ENCODE peak calls at places on chromosomes 16 and 17, in four cellular contexts. One of them, this sample, is unnamed.

GRCh38 chr17:55434721-55435120 is 13.1 kb upstream of the MMD start:
- DNase-seq in stimulated activated naive CD4-positive, alpha-beta T cell: no peak
- DNase-seq in mucosa of descending colon: no peak
- DNase-seq in mesothelial cell of epicardium: no peak
- DNase-seq in this sample: no peak

GRCh38 chr16:73126453-73126853 is 78.5 kb upstream of the ZFHX3 start:
- DNase-seq in stimulated activated naive CD4-positive, alpha-beta T cell: no peak
- DNase-seq in mucosa of descending colon: no peak
- DNase-seq in mesothelial cell of epicardium: no peak
- DNase-seq in this sample: peak; percentile 39

GRCh38 chr16:58960484-58960883 is 226.4 kb upstream of the GOT2 start:
- DNase-seq in stimulated activated naive CD4-positive, alpha-beta T cell: no peak
- DNase-seq in mucosa of descending colon: no peak
- DNase-seq in mesothelial cell of epicardium: no peak
- DNase-seq in this sample: no peak

GRCh38 chr17:64982139-64982802 is 63.0 kb upstream of the LRRC37A3 start:
- DNase-seq in stimulated activated naive CD4-positive, alpha-beta T cell: no peak
- DNase-seq in mucosa of descending colon: no peak
- DNase-seq in mesothelial cell of epicardium: no peak
- DNase-seq in this sample: no peak

GRCh38 chr16:28010671-28011070 is 52.8 kb downstream of the GSG1L start:
- DNase-seq in stimulated activated naive CD4-positive, alpha-beta T cell: no peak
- DNase-seq in mucosa of descending colon: no peak
- DNase-seq in mesothelial cell of epicardium: no peak
- DNase-seq in this sample: no peak

GRCh38 chr16:85767569-85767968 is 16.7 kb upstream of the C16orf74 start:
- DNase-seq in stimulated activated naive CD4-positive, alpha-beta T cell: no peak
- DNase-seq in mucosa of descending colon: no peak
- DNase-seq in mesothelial cell of epicardium: no peak
- DNase-seq in this sample: no peak

GRCh38 chr16:67270931-67271338 is 8.4 kb upstream of the PLEKHG4 start:
- DNase-seq in stimulated activated naive CD4-positive, alpha-beta T cell: no peak
- DNase-seq in mucosa of descending colon: peak; percentile 16
- DNase-seq in mesothelial cell of epicardium: no peak
- DNase-seq in this sample: no peak

GRCh38 chr17:79036609-79037008 is 12.6 kb downstream of the C1QTNF1 start:
- DNase-seq in stimulated activated naive CD4-positive, alpha-beta T cell: no peak
- DNase-seq in mucosa of descending colon: no peak
- DNase-seq in mesothelial cell of epicardium: no peak
- DNase-seq in this sample: no peak

GRCh38 chr17:1693339-1693738 is 8.7 kb upstream of the PRPF8 start:
- DNase-seq in stimulated activated naive CD4-positive, alpha-beta T cell: no peak
- DNase-seq in mucosa of descending colon: no peak
- DNase-seq in mesothelial cell of epicardium: no peak
- DNase-seq in this sample: no peak

GRCh38 chr17:60147553-60148241 is 2.1 kb upstream of the CA4 start:
- DNase-seq in stimulated activated naive CD4-positive, alpha-beta T cell: no peak
- DNase-seq in mucosa of descending colon: peak; percentile 67
- DNase-seq in mesothelial cell of epicardium: no peak
- DNase-seq in this sample: no peak

GRCh38 chr17:57578608-57578990 is 166.5 kb downstream of the CCDC182 start:
- DNase-seq in stimulated activated naive CD4-positive, alpha-beta T cell: no peak
- DNase-seq in mucosa of descending colon: no peak
- DNase-seq in mesothelial cell of epicardium: no peak
- DNase-seq in this sample: no peak

GRCh38 chr17:79803997-79804855 is 7.3 kb upstream of the CBX8 start:
- DNase-seq in stimulated activated naive CD4-positive, alpha-beta T cell: peak; percentile 32
- DNase-seq in mucosa of descending colon: peak; percentile 64
- DNase-seq in mesothelial cell of epicardium: peak; percentile 53
- DNase-seq in this sample: no peak

GRCh38 chr17:57750109-57750845 is 5.2 kb upstream of the CCDC182 start:
- DNase-seq in stimulated activated naive CD4-positive, alpha-beta T cell: no peak
- DNase-seq in mucosa of descending colon: no peak
- DNase-seq in mesothelial cell of epicardium: no peak
- DNase-seq in this sample: no peak

GRCh38 chr16:23379707-23380106 is 73.3 kb downstream of the COG7 start:
- DNase-seq in stimulated activated naive CD4-positive, alpha-beta T cell: no peak
- DNase-seq in mucosa of descending colon: peak; percentile 15
- DNase-seq in mesothelial cell of epicardium: no peak
- DNase-seq in this sample: no peak

GRCh38 chr17:40023590-40024292 is 8.5 kb downstream of the CSF3 start:
- DNase-seq in stimulated activated naive CD4-positive, alpha-beta T cell: no peak
- DNase-seq in mucosa of descending colon: peak; percentile 85
- DNase-seq in mesothelial cell of epicardium: no peak
- DNase-seq in this sample: no peak

GRCh38 chr17:43826206-43826605 is 6.7 kb downstream of the MPP3 start:
- DNase-seq in stimulated activated naive CD4-positive, alpha-beta T cell: no peak
- DNase-seq in mucosa of descending colon: no peak
- DNase-seq in mesothelial cell of epicardium: no peak
- DNase-seq in this sample: no peak

GRCh38 chr16:30183961-30184429 is 593 bp downstream of the CORO1A start:
- DNase-seq in stimulated activated naive CD4-positive, alpha-beta T cell: peak; percentile 66
- DNase-seq in mucosa of descending colon: peak; percentile 67
- DNase-seq in mesothelial cell of epicardium: no peak
- DNase-seq in this sample: no peak

GRCh38 chr16:23955088-23955487 is 119.3 kb downstream of the PRKCB start:
- DNase-seq in stimulated activated naive CD4-positive, alpha-beta T cell: no peak
- DNase-seq in mucosa of descending colon: no peak
- DNase-seq in mesothelial cell of epicardium: no peak
- DNase-seq in this sample: no peak

GRCh38 chr16:69620564-69620963 is 54.8 kb downstream of the NFAT5 start:
- DNase-seq in stimulated activated naive CD4-positive, alpha-beta T cell: no peak
- DNase-seq in mucosa of descending colon: no peak
- DNase-seq in mesothelial cell of epicardium: no peak
- DNase-seq in this sample: no peak

GRCh38 chr17:39551879-39552278 is 55.8 kb downstream of the NEUROD2 start:
- DNase-seq in stimulated activated naive CD4-positive, alpha-beta T cell: no peak
- DNase-seq in mucosa of descending colon: no peak
- DNase-seq in mesothelial cell of epicardium: no peak
- DNase-seq in this sample: no peak

GRCh38 chr17:76736349-76737081 is 616 bp downstream of the SRSF2 start:
- DNase-seq in stimulated activated naive CD4-positive, alpha-beta T cell: peak; percentile 56
- DNase-seq in mucosa of descending colon: peak; percentile 89
- DNase-seq in mesothelial cell of epicardium: peak; percentile 76
- DNase-seq in this sample: peak; percentile 61

GRCh38 chr17:15954222-15954621 is 9.3 kb downstream of the ADORA2B start:
- DNase-seq in stimulated activated naive CD4-positive, alpha-beta T cell: no peak
- DNase-seq in mucosa of descending colon: no peak
- DNase-seq in mesothelial cell of epicardium: no peak
- DNase-seq in this sample: no peak

GRCh38 chr17:13626703-13627102 is 25.0 kb upstream of the HS3ST3A1 start:
- DNase-seq in stimulated activated naive CD4-positive, alpha-beta T cell: no peak
- DNase-seq in mucosa of descending colon: no peak
- DNase-seq in mesothelial cell of epicardium: no peak
- DNase-seq in this sample: no peak

This sample was measured in breast epithelium.